ENCODE peak calls at places on chromosomes 5 and 9, in nine cellular contexts. N is upper lobe of right lung, E is mesothelial cell of epicardium, T is GM06990, C is upper lobe of left lung, G is psoas muscle, X is astrocyte of the spinal cord, Z is fibroblast of lung, K is WTC11. W is an unnamed sample.

GRCh38 chr9:27386759-27387158 is 89.8 kb upstream of the EQTN start:
- DNase-seq in Z (no peak), X (no peak), C (no peak), E (no peak), T (no peak), G (no peak), N (no peak), K (no peak), W (no peak)

GRCh38 chr9:77926314-77926959 is 105.2 kb downstream of the GNAQ start:
- DNase-seq in N (no peak), Z (peak), K (no peak), X (peak), E (no peak), T (no peak), G (no peak), C (no peak), W (no peak)

GRCh38 chr9:131485728-131486381 is 16.9 kb upstream of the POMT1 start:
- DNase-seq in Z (no peak), C (no peak), G (no peak), N (no peak), X (no peak), K (no peak), T (no peak), E (no peak), W (no peak)

GRCh38 chr5:74116266-74116665 is 490.3 kb downstream of the ARHGEF28 start:
- DNase-seq in G (no peak), N (no peak), K (no peak), C (no peak), E (no peak), T (no peak), Z (no peak), X (no peak), W (no peak)

GRCh38 chr9:81076131-81076530 is 613.2 kb downstream of the TLE1 start:
- DNase-seq in K (no peak), N (no peak), T (no peak), X (no peak), E (no peak), Z (no peak), C (no peak), G (no peak), W (no peak)

GRCh38 chr9:134502261-134503211 is 139.1 kb upstream of the COL5A1 start:
- DNase-seq in T (no peak), X (peak), E (peak), C (peak), Z (peak), G (peak), N (peak), K (no peak), W (no peak)

GRCh38 chr5:84059672-84060071 is 325.0 kb downstream of the EDIL3 start:
- DNase-seq in X (no peak), C (no peak), K (no peak), G (no peak), Z (no peak), E (no peak), T (no peak), N (no peak), W (no peak)

GRCh38 chr9:122059214-122059978 is 33.7 kb downstream of the TTLL11 start:
- DNase-seq in K (no peak), T (no peak), E (no peak), Z (no peak), N (no peak), X (no peak), G (no peak), C (no peak), W (no peak)

GRCh38 chr5:100758780-100759179 is 144.3 kb downstream of the ST8SIA4 start:
- DNase-seq in T (no peak), G (no peak), C (no peak), N (no peak), X (no peak), K (no peak), E (no peak), Z (no peak), W (no peak)

GRCh38 chr5:125005287-125005686 is 258.8 kb upstream of the ZNF608 start:
- DNase-seq in N (no peak), K (no peak), G (no peak), X (no peak), T (peak), E (no peak), C (no peak), Z (no peak), W (no peak)

GRCh38 chr5:57280811-57281301 is 107.0 kb downstream of the GPBP1 start:
- DNase-seq in C (peak), G (no peak), K (no peak), T (no peak), Z (no peak), E (no peak), X (no peak), N (no peak), W (no peak)

GRCh38 chr9:132531187-132531586 is 51.2 kb upstream of the BARHL1 start:
- DNase-seq in N (no peak), T (no peak), K (no peak), X (no peak), E (no peak), C (no peak), G (no peak), Z (no peak), W (no peak)

GRCh38 chr5:149030392-149030791 is 32.5 kb downstream of the SH3TC2 start:
- DNase-seq in Z (peak), N (no peak), K (no peak), C (no peak), X (peak), T (no peak), G (no peak), E (no peak), W (no peak)

GRCh38 chr5:52994266-52994665 is 5.1 kb downstream of the ITGA2 start:
- DNase-seq in N (no peak), E (no peak), X (no peak), C (no peak), T (no peak), K (no peak), G (no peak), Z (no peak), W (no peak)

GRCh38 chr5:100902406-100903035 is 561 bp downstream of the ST8SIA4 start:
- DNase-seq in T (no peak), X (peak), Z (peak), G (no peak), K (no peak), E (no peak), C (peak), N (no peak), W (no peak)

GRCh38 chr9:97557606-97558095 is 56.2 kb downstream of the TMOD1 start:
- DNase-seq in T (no peak), N (peak), K (no peak), G (peak), C (peak), E (no peak), Z (peak), X (no peak), W (no peak)

GRCh38 chr9:108225371-108225905 is 630.3 kb downstream of the ACTL7B start:
- DNase-seq in K (no peak), G (no peak), N (no peak), C (no peak), E (no peak), Z (no peak), X (no peak), T (no peak), W (no peak)

GRCh38 chr5:50580506-50580905 is 85.9 kb upstream of the PARP8 start:
- DNase-seq in K (no peak), E (no peak), N (no peak), C (no peak), T (no peak), Z (no peak), G (no peak), X (no peak), W (no peak)

GRCh38 chr5:58816181-58816731 is 233.4 kb downstream of the RAB3C start:
- DNase-seq in X (no peak), K (no peak), T (no peak), G (no peak), Z (no peak), C (no peak), N (no peak), E (no peak), W (no peak)

GRCh38 chr9:19460258-19460657 is 51.4 kb downstream of the ACER2 start:
- DNase-seq in E (no peak), K (no peak), C (no peak), X (no peak), N (no peak), T (no peak), Z (peak), G (no peak), W (no peak)

GRCh38 chr9:111232997-111233790 is 96.8 kb downstream of the OR2K2 start:
- DNase-seq in Z (peak), E (no peak), G (no peak), T (no peak), K (peak), C (no peak), X (peak), N (no peak), W (no peak)

DNA sequence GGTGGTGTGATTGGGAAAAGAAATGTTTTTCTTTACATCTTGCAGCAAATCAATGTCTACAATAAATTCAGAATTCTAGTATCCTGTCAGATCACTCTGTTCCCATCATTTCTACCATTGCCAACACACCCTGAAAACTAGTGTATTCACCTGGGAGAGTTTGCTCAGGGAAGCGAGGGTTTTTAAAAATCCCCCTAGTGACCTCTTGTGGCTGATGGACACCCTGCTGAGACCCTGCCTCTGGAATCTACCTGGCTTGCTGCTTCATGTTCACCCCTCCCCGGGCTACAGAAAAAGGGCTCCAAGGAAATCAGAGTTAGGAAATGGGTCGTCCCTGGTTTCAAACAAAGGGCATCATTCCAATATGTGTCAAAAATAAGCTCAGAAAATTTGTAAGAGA is 21.4 kb upstream of the ALDOB start:
- DNase-seq in N (no peak), G (no peak), X (no peak), K (peak), C (no peak), Z (no peak), E (no peak), T (no peak), W (no peak)
- TF ChIP-seq CTCF in N (no peak), G (no peak), X (no peak), K (no peak), C (no peak), Z (no peak), E (no peak), T (peak), W (no peak)

GRCh38 chr9:120926397-120926928 is at the start of gene TRAF1:
- DNase-seq in N (no peak), X (no peak), E (no peak), Z (no peak), C (no peak), K (no peak), T (peak), G (no peak), W (peak)

GRCh38 chr9:120927125-120928014 is 774 bp upstream of the TRAF1 start:
- DNase-seq in C (no peak), N (no peak), Z (no peak), X (no peak), T (peak), G (no peak), K (no peak), E (no peak), W (no peak)

GRCh38 chr9:120929392-120929791 is 2.8 kb upstream of the TRAF1 start:
- DNase-seq in K (no peak), E (no peak), N (no peak), G (no peak), X (no peak), Z (no peak), T (no peak), C (no peak), W (no peak)

GRCh38 chr9:120928015-120928719 is 1.6 kb upstream of the TRAF1 start:
- DNase-seq in X (no peak), G (peak), E (peak), C (peak), Z (no peak), T (peak), N (peak), K (peak), W (no peak)

DNA sequence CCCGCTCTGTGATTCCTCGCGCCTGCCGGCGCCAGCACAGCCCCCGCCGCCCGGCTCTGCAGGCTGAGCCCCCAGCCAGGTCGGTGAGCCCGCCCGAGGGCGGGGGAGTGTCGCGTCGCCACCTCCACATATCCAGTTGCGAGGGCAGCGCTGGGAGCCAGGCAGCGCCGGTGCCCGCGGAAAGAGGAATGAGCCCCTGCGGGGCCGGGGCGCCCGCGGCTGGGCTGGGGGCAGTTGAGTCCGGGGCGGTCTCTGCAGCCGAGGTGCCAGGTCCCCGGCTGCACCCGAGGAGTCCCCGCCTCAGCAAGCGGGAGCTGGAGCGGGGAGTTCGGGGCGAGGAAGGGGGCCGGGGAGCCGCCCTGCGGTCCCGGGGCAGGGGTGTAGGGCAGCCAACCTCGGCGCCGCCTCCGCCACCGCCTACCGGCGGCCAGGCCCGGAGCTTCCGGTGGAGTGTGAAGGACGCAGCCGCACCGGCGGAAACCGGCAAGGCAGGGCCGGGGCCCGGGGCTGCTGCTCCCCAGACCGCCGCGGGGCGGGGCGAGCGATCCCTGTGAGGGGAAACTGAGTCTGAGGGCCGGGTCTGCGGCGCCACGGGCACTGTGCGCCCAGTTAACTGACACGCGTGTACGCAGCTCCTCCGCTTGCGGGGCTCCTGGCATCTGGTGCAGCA is 2.3 kb upstream of the TRAF1 start:
- DNase-seq in G (peak), K (peak), Z (no peak), T (peak), N (peak), C (peak), X (peak), E (peak), W (peak)
- TF ChIP-seq CTCF in G (peak), K (no peak), Z (peak), T (no peak), N (peak), C (peak), X (no peak), E (no peak), W (no peak)

GRCh38 chr5:178120661-178121357 is 7.5 kb downstream of the N4BP3 start:
- DNase-seq in T (peak), C (peak), K (peak), Z (peak), E (peak), G (peak), N (peak), X (peak), W (no peak)
- TF ChIP-seq CTCF in T (peak), C (peak), K (peak), Z (peak), E (peak), G (peak), N (peak), X (peak), W (peak)

GRCh38 chr5:147418613-147419012 is 91.3 kb downstream of the DPYSL3 start:
- DNase-seq in X (no peak), E (no peak), G (no peak), N (no peak), T (no peak), K (no peak), C (no peak), Z (no peak), W (no peak)
- TF ChIP-seq CTCF in X (no peak), E (no peak), G (no peak), N (no peak), T (no peak), K (no peak), C (no peak), Z (no peak), W (no peak)

GRCh38 chr5:142600092-142600491 is 85.8 kb downstream of the FGF1 start:
- DNase-seq in G (no peak), N (no peak), Z (no peak), T (no peak), X (no peak), E (no peak), K (no peak), C (no peak), W (no peak)

GRCh38 chr5:142598338-142598700 is 87.6 kb downstream of the FGF1 start:
- DNase-seq in N (no peak), G (no peak), K (no peak), T (no peak), Z (no peak), E (no peak), C (no peak), X (no peak), W (no peak)

GRCh38 chr5:142600611-142601360 is 85.1 kb downstream of the FGF1 start:
- DNase-seq in G (no peak), T (no peak), E (no peak), C (peak), N (no peak), Z (peak), K (no peak), X (peak), W (no peak)

GRCh38 chr5:142602720-142603245 is 83.1 kb downstream of the FGF1 start:
- DNase-seq in N (no peak), K (no peak), Z (no peak), E (no peak), X (no peak), T (no peak), C (no peak), G (no peak), W (no peak)

DNA sequence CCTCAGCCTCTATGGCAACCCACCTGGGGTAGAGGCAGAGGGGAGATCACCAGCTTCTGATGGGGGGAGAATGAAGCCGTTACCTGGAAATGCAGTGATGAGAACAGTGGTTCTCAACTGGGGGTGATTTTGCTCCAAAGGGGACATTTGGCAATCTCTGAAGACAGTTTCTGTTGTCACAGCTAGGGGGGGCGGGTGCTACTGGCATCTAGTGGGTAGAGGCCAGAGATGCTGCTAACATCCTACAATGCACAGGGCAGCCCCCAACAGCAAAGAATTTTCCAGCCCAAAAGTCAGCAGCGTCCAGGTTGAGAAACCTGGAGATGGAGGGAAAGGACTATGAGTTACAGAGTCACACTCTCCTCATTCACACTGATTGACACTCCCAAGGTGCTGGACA is 84.5 kb downstream of the FGF1 start:
- DNase-seq in G (no peak), N (no peak), X (no peak), T (no peak), K (peak), C (no peak), Z (no peak), E (no peak), W (no peak)
- TF ChIP-seq CTCF in G (no peak), N (no peak), X (peak), T (peak), K (no peak), C (no peak), Z (no peak), E (no peak), W (peak)

GRCh38 chr9:107155244-107155817 is 127.7 kb upstream of the RAD23B start:
- DNase-seq in E (no peak), Z (no peak), G (no peak), X (no peak), T (no peak), K (no peak), N (no peak), C (no peak), W (no peak)

GRCh38 chr9:107161338-107161737 is 121.7 kb upstream of the RAD23B start:
- DNase-seq in Z (no peak), N (no peak), T (no peak), C (no peak), G (no peak), E (no peak), K (no peak), X (no peak), W (no peak)

GRCh38 chr9:107154766-107155165 is 128.3 kb upstream of the RAD23B start:
- DNase-seq in E (no peak), Z (no peak), T (no peak), K (no peak), N (no peak), X (no peak), C (no peak), G (no peak), W (no peak)

GRCh38 chr9:107154291-107154690 is 128.8 kb upstream of the RAD23B start:
- DNase-seq in N (no peak), Z (no peak), T (no peak), C (no peak), E (no peak), K (no peak), X (no peak), G (no peak), W (no peak)

GRCh38 chr9:107158321-107158720 is 124.8 kb upstream of the RAD23B start:
- DNase-seq in E (no peak), Z (peak), C (no peak), X (peak), G (no peak), N (no peak), T (no peak), K (peak), W (no peak)
- TF ChIP-seq CTCF in E (peak), Z (peak), C (no peak), X (peak), G (peak), N (peak), T (peak), K (peak), W (no peak)

GRCh38 chr5:60395712-60396329 is 304.1 kb downstream of the DEPDC1B start:
- DNase-seq in N (no peak), G (no peak), K (peak), X (no peak), E (no peak), Z (no peak), C (no peak), T (no peak), W (no peak)
- TF ChIP-seq CTCF in N (no peak), G (no peak), K (no peak), X (no peak), E (no peak), Z (no peak), C (no peak), T (no peak), W (no peak)

DNA sequence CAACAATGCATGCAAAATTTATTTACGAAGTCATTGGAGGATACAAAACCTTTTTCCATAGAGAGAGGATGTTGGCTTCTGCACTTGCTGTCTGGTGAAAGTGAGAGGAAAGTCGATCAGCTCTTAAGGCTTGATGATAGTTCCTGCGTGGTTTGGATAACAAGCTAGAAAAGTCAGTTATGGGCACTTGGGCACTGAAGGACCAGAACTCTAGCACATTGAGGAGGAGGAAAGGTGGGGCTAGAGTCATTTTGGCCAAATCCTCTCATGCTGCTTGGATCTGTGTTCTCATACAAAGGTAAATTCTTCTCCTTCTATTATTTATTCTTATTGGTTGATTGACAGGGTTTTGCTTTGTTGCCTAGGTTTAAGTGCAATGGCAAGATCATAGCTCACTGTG is 245.9 kb upstream of the ADAMTSL1 start:
- DNase-seq in K (no peak), N (no peak), Z (no peak), E (no peak), X (no peak), C (no peak), G (no peak), T (no peak), W (no peak)
- TF ChIP-seq CTCF in K (no peak), N (no peak), Z (no peak), E (no peak), X (no peak), C (no peak), G (no peak), T (no peak), W (no peak)

GRCh38 chr5:71762826-71763225 is 43.8 kb downstream of the CARTPT start:
- DNase-seq in T (no peak), X (no peak), N (no peak), C (no peak), Z (no peak), G (no peak), K (no peak), E (no peak), W (no peak)

GRCh38 chr5:71752441-71753190 is 33.5 kb downstream of the CARTPT start:
- DNase-seq in Z (no peak), X (no peak), E (no peak), K (no peak), G (no peak), C (no peak), N (no peak), T (no peak), W (no peak)

GRCh38 chr5:71757590-71758543 is 38.8 kb downstream of the CARTPT start:
- DNase-seq in N (no peak), E (peak), C (peak), X (peak), Z (peak), G (peak), T (peak), K (peak), W (no peak)
- TF ChIP-seq CTCF in N (peak), E (peak), C (peak), X (peak), Z (peak), G (peak), T (peak), K (no peak), W (peak)

W was measured in CD14-positive monocyte.